ENCODE peak calls at places on chromosomes 12 and 14, in six cellular contexts. Z is GM03348; H is right cardiac atrium; D is non-pigmented ciliary epithelial cell; T is progenitor cell of endocrine pancreas; X is CD4-positive, alpha-beta T cell. L is an unnamed sample.

GRCh38 chr12:33423706-33424105 is 15.9 kb downstream of the SYT10 start:
- DNase-seq in H (no peak), T (no peak), Z (no peak), X (no peak), D (no peak), L (no peak)

GRCh38 chr12:104121001-104121400 is 17.0 kb downstream of the NFYB start:
- DNase-seq in Z (peak; percentile 67), D (peak; percentile 66), X (no peak), H (no peak), T (no peak), L (no peak)

GRCh38 chr12:104686196-104686595 is 229.4 kb downstream of the CHST11 start:
- DNase-seq in X (no peak), D (no peak), Z (peak; percentile 55), H (no peak), T (no peak), L (no peak)

GRCh38 chr12:38906482-38907170 is 1.2 kb upstream of the CPNE8 start:
- DNase-seq in T (peak; percentile 87), D (peak; percentile 45), X (peak; percentile 50), Z (peak; percentile 85), H (peak; percentile 96), L (peak; percentile 84)

GRCh38 chr14:24243336-24243836 is 963 bp upstream of the TINF2 start:
- DNase-seq in Z (no peak), D (no peak), T (no peak), H (no peak), X (no peak), L (no peak)

GRCh38 chr14:99671230-99672224 is 12.6 kb upstream of the CYP46A1 start:
- DNase-seq in T (no peak), H (no peak), D (no peak), Z (no peak), X (no peak), L (no peak)

GRCh38 chr12:105431537-105431936 is 101.0 kb downstream of the C12orf75 start:
- DNase-seq in X (no peak), T (no peak), D (no peak), Z (no peak), H (no peak), L (no peak)

GRCh38 chr12:111645433-111645832 is 40.3 kb downstream of the BRAP start:
- DNase-seq in D (peak; percentile 65), Z (no peak), X (no peak), H (no peak), T (no peak), L (no peak)

GRCh38 chr12:2384533-2385328 is 331.9 kb downstream of the CACNA1C start:
- DNase-seq in T (no peak), D (peak; percentile 44), X (no peak), H (peak; percentile 57), Z (peak; percentile 76), L (peak; percentile 86)

GRCh38 chr12:117882181-117882580 is 86.6 kb downstream of the KSR2 start:
- DNase-seq in D (no peak), X (no peak), Z (no peak), T (no peak), H (no peak), L (no peak)

GRCh38 chr12:118237908-118238307 is 102.0 kb downstream of the PEBP1 start:
- DNase-seq in T (no peak), H (no peak), X (no peak), D (peak; percentile 62), Z (peak; percentile 14), L (peak; percentile 2)

GRCh38 chr14:67532998-67533753 is at the start of gene PLEKHH1:
- DNase-seq in T (peak; percentile 76), X (peak; percentile 38), Z (peak; percentile 91), H (peak; percentile 89), D (no peak), L (peak; percentile 50)

GRCh38 chr14:64502476-64503183 is 1.0 kb downstream of the ZBTB25 start:
- DNase-seq in X (peak; percentile 18), H (no peak), D (no peak), T (no peak), Z (no peak), L (no peak)

GRCh38 chr14:21191809-21192446 is 36.1 kb upstream of the OR5AU1 start:
- DNase-seq in D (no peak), Z (peak; percentile 79), X (peak; percentile 62), T (peak; percentile 46), H (peak; percentile 95), L (peak; percentile 18)

GRCh38 chr12:131088701-131089525 is 135.2 kb downstream of the ADGRD1 start:
- DNase-seq in D (no peak), T (peak; percentile 6), Z (no peak), H (no peak), X (no peak), L (no peak)

GRCh38 chr12:103548622-103549601 is 38.2 kb upstream of the STAB2 start:
- DNase-seq in T (peak; percentile 67), D (peak; percentile 40), H (peak; percentile 74), X (peak; percentile 47), Z (peak; percentile 66), L (peak; percentile 42)

GRCh38 chr12:1937481-1938224 is 19.2 kb upstream of the CACNA2D4 start:
- DNase-seq in X (no peak), Z (no peak), T (no peak), H (no peak), D (no peak), L (no peak)

GRCh38 chr12:60394680-60395079 is 798.9 kb downstream of the SLC16A7 start:
- DNase-seq in Z (peak; percentile 50), X (no peak), T (no peak), D (peak; percentile 59), H (no peak), L (peak; percentile 51)

GRCh38 chr12:57754411-57755193 is at the start of gene MARCHF9:
- DNase-seq in Z (no peak), D (no peak), X (peak; percentile 86), T (no peak), H (peak; percentile 86), L (no peak)

GRCh38 chr12:49708851-49709250 is 1.6 kb upstream of the FMNL3 start:
- DNase-seq in Z (no peak), D (no peak), T (no peak), H (no peak), X (no peak), L (no peak)

GRCh38 chr12:131773582-131774221 is 54.5 kb upstream of the MMP17 start:
- DNase-seq in T (no peak), D (no peak), X (peak; percentile 10), Z (no peak), H (no peak), L (no peak)

GRCh38 chr14:73762375-73762822 is 48.2 kb upstream of the PNMA1 start:
- DNase-seq in T (no peak), D (no peak), Z (no peak), X (no peak), H (no peak), L (no peak)

GRCh38 chr12:1881301-1881700 is 37.2 kb downstream of the CACNA2D4 start:
- DNase-seq in D (no peak), X (no peak), Z (no peak), H (no peak), T (no peak), L (no peak)

GRCh38 chr14:103296007-103296406 is 38.0 kb upstream of the EIF5 start:
- DNase-seq in D (peak; percentile 10), X (no peak), T (no peak), H (no peak), Z (peak; percentile 26), L (peak; percentile 36)

GRCh38 chr14:68248481-68249255 is 429.1 kb downstream of the RAD51B start:
- DNase-seq in X (no peak), H (peak; percentile 69), D (no peak), T (no peak), Z (peak; percentile 69), L (peak; percentile 61)

GRCh38 chr14:105065280-105066228 is at the start of gene GPR132:
- DNase-seq in H (peak; percentile 67), Z (no peak), X (peak; percentile 83), T (no peak), D (no peak), L (no peak)

GRCh38 chr14:38777401-38777800 is 325.6 kb downstream of the SEC23A start:
- DNase-seq in X (no peak), D (no peak), T (no peak), H (no peak), Z (no peak), L (no peak)

GRCh38 chr14:95495538-95496025 is 20.9 kb downstream of the SYNE3 start:
- DNase-seq in H (peak; percentile 64), T (no peak), X (no peak), D (no peak), Z (no peak), L (no peak)

GRCh38 chr12:5546616-5547015 is 114.7 kb downstream of the NTF3 start:
- DNase-seq in T (no peak), D (no peak), X (no peak), H (no peak), Z (peak; percentile 58), L (no peak)

GRCh38 chr12:41709463-41710285 is 435.0 kb downstream of the GXYLT1 start:
- DNase-seq in Z (no peak), T (no peak), X (no peak), H (no peak), D (peak; percentile 22), L (no peak)

GRCh38 chr12:114405449-114406271 is at the start of gene TBX5:
- DNase-seq in T (no peak), D (no peak), H (peak; percentile 50), X (no peak), Z (peak; percentile 67), L (no peak)

GRCh38 chr14:99752486-99753121 is 40.6 kb upstream of the EML1 start:
- DNase-seq in H (peak; percentile 52), D (no peak), T (no peak), X (no peak), Z (peak; percentile 83), L (no peak)

GRCh38 chr14:22432348-22432976 is 156.6 kb downstream of the DAD1 start:
- DNase-seq in T (no peak), H (no peak), Z (peak; percentile 69), D (peak; percentile 86), X (no peak), L (peak; percentile 85)

GRCh38 chr14:24513009-24513408 is 4.9 kb upstream of the CMA1 start:
- DNase-seq in H (no peak), D (no peak), Z (no peak), X (no peak), T (peak; percentile 12), L (no peak)

GRCh38 chr14:26887842-26888241 is 290.0 kb upstream of the NOVA1 start:
- DNase-seq in Z (no peak), D (no peak), H (peak; percentile 67), T (no peak), X (no peak), L (no peak)

GRCh38 chr12:124387510-124387855 is 92.6 kb downstream of the RFLNA start:
- DNase-seq in H (no peak), T (no peak), D (no peak), X (no peak), Z (no peak), L (no peak)

GRCh38 chr14:77018785-77019184 is 9.7 kb downstream of the IRF2BPL start:
- DNase-seq in H (no peak), T (no peak), X (no peak), Z (no peak), D (no peak), L (no peak)

L was measured in stromal cell of bone marrow.